ENCODE peak calls at places on chromosomes 16 and 17, in four cellular contexts. One of them, this sample, is unnamed.

GRCh38 chr16:22007159-22007508 is 777 bp upstream of the MOSMO start:
- DNase-seq in GM12878: no peak
- DNase-seq in K562: peak; percentile 23
- DNase-seq in HepG2: no peak
- DNase-seq in this sample: no peak

GRCh38 chr16:90019543-90020259 is 445 bp upstream of the DBNDD1 start:
- DNase-seq in K562: peak; percentile 96
- DNase-seq in GM12878: no peak
- DNase-seq in HepG2: peak; percentile 67
- DNase-seq in this sample: peak; percentile 70

GRCh38 chr16:87350681-87351319 is 32.8 kb downstream of the FBXO31 start:
- DNase-seq in K562: no peak
- DNase-seq in HepG2: no peak
- DNase-seq in GM12878: no peak
- DNase-seq in this sample: no peak

GRCh38 chr17:10117085-10117484 is 81.3 kb downstream of the GAS7 start:
- DNase-seq in HepG2: no peak
- DNase-seq in GM12878: no peak
- DNase-seq in K562: no peak
- DNase-seq in this sample: no peak

GRCh38 chr16:89828199-89828869 is at the start of gene SPIRE2:
- DNase-seq in GM12878: no peak
- DNase-seq in HepG2: no peak
- DNase-seq in K562: peak; percentile 90
- DNase-seq in this sample: peak; percentile 80

GRCh38 chr17:292016-292415 is 60.6 kb downstream of the RPH3AL start:
- DNase-seq in HepG2: no peak
- DNase-seq in GM12878: no peak
- DNase-seq in K562: no peak
- DNase-seq in this sample: no peak

GRCh38 chr17:9371019-9371418 is 204.6 kb downstream of the STX8 start:
- DNase-seq in HepG2: peak; percentile 83
- DNase-seq in GM12878: peak; percentile 37
- DNase-seq in K562: no peak
- DNase-seq in this sample: no peak

GRCh38 chr16:22670551-22670970 is 143.4 kb upstream of the HS3ST2 start:
- DNase-seq in K562: peak; percentile 99
- DNase-seq in HepG2: peak; percentile 50
- DNase-seq in GM12878: no peak
- DNase-seq in this sample: peak; percentile 59

GRCh38 chr17:34638526-34639260 is 59.3 kb downstream of the TMEM132E start:
- DNase-seq in GM12878: no peak
- DNase-seq in HepG2: no peak
- DNase-seq in K562: no peak
- DNase-seq in this sample: no peak

GRCh38 chr17:34639706-34640425 is 60.5 kb downstream of the TMEM132E start:
- DNase-seq in K562: no peak
- DNase-seq in GM12878: no peak
- DNase-seq in HepG2: no peak
- DNase-seq in this sample: no peak

GRCh38 chr17:34635876-34636275 is 56.5 kb downstream of the TMEM132E start:
- DNase-seq in K562: no peak
- DNase-seq in HepG2: no peak
- DNase-seq in GM12878: no peak
- DNase-seq in this sample: no peak

GRCh38 chr17:34637041-34637547 is 57.7 kb downstream of the TMEM132E start:
- DNase-seq in K562: no peak
- DNase-seq in GM12878: no peak
- DNase-seq in HepG2: no peak
- DNase-seq in this sample: no peak

DNA sequence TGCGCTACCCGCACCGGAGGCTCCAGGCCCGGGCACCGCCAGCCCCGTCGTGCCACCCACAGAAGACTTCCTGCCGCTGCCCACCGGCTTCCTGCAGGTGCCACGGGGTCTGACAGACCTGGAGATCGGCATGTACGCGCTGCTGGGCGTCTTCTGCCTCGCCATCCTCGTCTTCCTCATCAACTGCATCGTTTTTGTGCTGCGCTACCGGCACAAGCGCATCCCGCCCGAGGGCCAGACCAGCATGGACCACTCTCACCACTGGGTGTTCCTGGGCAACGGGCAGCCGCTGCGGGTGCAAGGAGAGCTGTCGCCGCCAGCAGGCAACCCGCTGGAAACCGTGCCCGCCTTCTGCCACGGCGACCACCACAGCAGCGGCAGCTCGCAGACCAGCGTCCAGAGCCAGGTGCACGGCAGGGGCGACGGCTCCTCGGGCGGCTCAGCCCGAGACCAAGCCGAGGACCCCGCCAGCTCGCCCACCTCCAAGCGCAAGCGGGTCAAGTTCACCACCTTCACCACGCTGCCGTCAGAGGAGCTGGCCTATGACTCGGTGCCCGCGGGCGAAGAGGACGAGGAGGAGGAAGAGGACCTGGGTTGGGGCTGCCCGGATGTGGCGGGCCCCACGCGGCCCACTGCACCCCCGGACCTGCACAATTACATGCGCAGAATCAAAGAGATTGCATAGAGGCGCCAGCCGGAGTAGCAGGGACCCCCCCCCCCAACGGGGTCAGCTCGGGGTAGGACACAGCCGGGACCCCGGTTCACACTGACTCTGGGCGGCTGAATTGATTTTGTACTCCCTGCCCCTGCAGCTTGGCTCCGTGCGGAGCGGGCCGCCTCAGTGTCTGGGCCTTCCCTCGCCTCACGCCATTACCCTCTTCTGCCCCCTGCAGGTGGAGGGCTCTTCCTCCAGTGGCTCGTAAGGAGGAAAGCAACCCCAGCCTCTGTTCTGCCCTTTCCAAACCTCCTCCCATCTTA is 58.5 kb downstream of the TMEM132E start:
- DNase-seq in GM12878: no peak
- DNase-seq in K562: peak; percentile 86
- DNase-seq in HepG2: peak; percentile 45
- DNase-seq in this sample: peak; percentile 89
- TF ChIP-seq ATF2 in GM12878: no peak
- TF ChIP-seq ATF2 in K562: no peak
- TF ChIP-seq ATF2 in HepG2: no peak
- TF ChIP-seq ATF2 in this sample: no peak

GRCh38 chr16:88454315-88455057 is 1.4 kb downstream of the ZFPM1 start:
- DNase-seq in K562: no peak
- DNase-seq in HepG2: no peak
- DNase-seq in GM12878: no peak
- DNase-seq in this sample: no peak

GRCh38 chr16:88453621-88454314 is 688 bp downstream of the ZFPM1 start:
- DNase-seq in GM12878: no peak
- DNase-seq in HepG2: no peak
- DNase-seq in K562: peak; percentile 61
- DNase-seq in this sample: no peak

GRCh38 chr16:88458039-88458772 is 5.1 kb downstream of the ZFPM1 start:
- DNase-seq in K562: no peak
- DNase-seq in GM12878: no peak
- DNase-seq in HepG2: no peak
- DNase-seq in this sample: no peak

GRCh38 chr16:88456356-88457292 is 3.5 kb downstream of the ZFPM1 start:
- DNase-seq in K562: no peak
- DNase-seq in HepG2: no peak
- DNase-seq in GM12878: no peak
- DNase-seq in this sample: no peak

DNA sequence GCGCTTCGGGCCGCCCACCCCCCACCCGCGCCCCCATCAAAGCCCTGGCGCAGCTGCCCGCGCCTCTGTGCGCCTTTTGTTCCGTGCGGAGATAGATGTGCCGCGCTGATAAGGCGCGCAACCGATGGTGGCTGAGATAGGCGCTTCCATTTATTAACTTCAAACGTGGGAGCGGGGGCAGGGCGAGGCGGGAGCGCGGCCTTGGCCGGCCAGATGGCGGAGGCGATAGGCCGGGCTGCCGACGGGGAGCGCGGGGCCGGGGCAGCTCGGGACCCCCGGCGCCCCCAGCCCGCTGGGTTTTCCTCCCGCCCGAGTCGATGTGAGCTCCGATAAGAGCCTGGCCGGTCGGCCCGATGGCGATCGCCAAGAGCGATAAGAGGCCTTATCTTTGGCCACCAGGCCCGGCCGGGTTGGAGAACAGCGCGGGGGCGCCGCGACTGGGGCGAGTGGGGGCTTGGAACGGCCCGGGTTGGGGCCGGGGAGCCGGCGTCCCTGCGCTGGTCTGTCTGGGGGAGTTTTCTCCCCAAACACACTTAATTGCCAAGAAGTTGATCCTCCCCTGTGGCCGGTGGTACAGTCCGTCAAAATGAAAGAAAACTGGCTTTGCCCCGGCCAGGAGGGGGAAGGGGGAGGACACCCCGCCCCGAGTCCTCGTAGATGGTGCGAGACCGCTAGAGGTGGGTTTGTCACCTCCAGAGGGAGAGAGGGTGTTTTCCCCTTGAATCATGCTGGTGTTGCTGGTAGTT is 2.7 kb downstream of the ZFPM1 start:
- DNase-seq in GM12878: peak; percentile 81
- DNase-seq in K562: peak; percentile 64
- DNase-seq in HepG2: peak; percentile 57
- DNase-seq in this sample: peak; percentile 59
- TF ChIP-seq TCF7 in GM12878: no peak
- TF ChIP-seq TCF7 in K562: peak; percentile 58
- TF ChIP-seq TCF7 in HepG2: peak; percentile 77
- TF ChIP-seq TCF7 in this sample: no peak

GRCh38 chr16:12423151-12423550 is 380.5 kb downstream of the CPPED1 start:
- DNase-seq in K562: no peak
- DNase-seq in GM12878: no peak
- DNase-seq in HepG2: no peak
- DNase-seq in this sample: no peak

GRCh38 chr16:12421688-12422087 is 382.0 kb downstream of the CPPED1 start:
- DNase-seq in K562: no peak
- DNase-seq in HepG2: no peak
- DNase-seq in GM12878: no peak
- DNase-seq in this sample: no peak

GRCh38 chr16:12419987-12420386 is 383.7 kb downstream of the CPPED1 start:
- DNase-seq in K562: no peak
- DNase-seq in HepG2: no peak
- DNase-seq in GM12878: no peak
- DNase-seq in this sample: no peak

GRCh38 chr16:12419151-12419550 is 384.5 kb downstream of the CPPED1 start:
- DNase-seq in HepG2: no peak
- DNase-seq in K562: no peak
- DNase-seq in GM12878: no peak
- DNase-seq in this sample: no peak

DNA sequence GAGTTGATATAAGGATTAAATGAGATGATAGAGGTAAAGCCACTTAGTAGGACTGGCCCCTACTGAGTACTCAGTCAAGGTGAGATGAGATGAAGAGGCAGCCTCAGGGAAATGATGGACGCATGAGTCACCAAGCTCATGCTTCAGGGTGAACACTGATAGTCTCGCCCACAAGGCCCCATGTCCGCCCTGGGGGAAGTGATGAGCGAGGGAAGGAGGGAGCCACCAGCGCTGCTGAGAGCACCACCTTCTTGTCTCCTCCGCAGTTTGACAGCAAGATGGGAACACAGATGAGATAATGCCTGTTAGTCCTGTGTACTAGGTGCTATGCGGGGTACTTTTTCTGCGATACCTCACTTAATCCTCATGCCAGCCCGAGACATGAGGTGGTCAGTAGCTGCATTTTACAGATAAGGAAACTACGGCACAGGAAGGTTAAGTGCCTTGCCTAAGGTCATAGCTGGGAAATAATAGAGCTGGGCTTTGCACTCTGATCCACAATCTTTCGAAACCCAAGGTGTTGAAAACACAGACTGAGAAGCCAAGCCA is 383.0 kb downstream of the CPPED1 start:
- DNase-seq in HepG2: no peak
- DNase-seq in GM12878: no peak
- DNase-seq in K562: peak; percentile 82
- DNase-seq in this sample: no peak
- TF ChIP-seq ESRRA in HepG2: peak; percentile 50
- TF ChIP-seq ESRRA in GM12878: no peak
- TF ChIP-seq ESRRA in K562: peak; percentile 90
- TF ChIP-seq ESRRA in this sample: no peak

DNA sequence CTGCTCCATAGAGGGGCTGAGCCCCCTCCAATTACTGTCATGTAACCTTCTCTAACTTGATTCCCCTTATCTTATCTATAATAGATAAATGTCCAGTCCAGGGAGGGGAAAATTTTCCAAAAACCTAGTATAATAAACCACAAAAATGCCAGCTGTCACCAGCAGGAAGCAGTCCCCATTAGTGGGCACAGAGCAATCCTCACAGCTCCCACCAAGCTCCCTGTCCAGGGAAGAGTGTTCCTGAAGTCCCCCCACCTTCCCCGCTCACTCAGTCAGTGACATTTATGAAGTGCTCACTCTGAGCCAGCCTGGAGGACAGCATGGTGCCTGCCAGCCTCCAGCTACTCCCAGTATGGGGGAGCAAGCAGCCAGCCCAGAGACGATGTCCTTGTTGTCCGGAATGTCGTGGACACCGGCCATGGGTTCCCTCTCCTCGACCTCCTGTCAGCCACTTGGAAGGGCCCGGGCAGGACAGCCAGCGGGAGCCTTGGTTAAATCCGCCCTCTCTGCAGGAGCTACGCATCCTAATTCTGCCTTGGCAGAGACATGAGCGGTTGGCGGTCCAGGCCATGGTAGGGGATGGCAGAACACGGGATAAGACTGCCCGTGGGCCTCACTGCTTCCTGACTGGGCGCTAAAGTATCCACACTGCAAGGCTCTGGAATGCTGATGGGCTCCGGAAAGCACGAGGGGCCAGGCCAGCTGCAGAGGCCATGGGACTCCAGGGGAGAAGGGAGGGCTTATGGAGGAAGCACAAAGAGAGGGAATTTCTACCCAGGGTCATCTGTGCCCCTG is 102.0 kb upstream of the CDH5 start:
- DNase-seq in HepG2: no peak
- DNase-seq in K562: no peak
- DNase-seq in GM12878: no peak
- DNase-seq in this sample: no peak
- TF ChIP-seq ATF2 in HepG2: no peak
- TF ChIP-seq ATF2 in K562: no peak
- TF ChIP-seq ATF2 in GM12878: no peak
- TF ChIP-seq ATF2 in this sample: no peak

DNA sequence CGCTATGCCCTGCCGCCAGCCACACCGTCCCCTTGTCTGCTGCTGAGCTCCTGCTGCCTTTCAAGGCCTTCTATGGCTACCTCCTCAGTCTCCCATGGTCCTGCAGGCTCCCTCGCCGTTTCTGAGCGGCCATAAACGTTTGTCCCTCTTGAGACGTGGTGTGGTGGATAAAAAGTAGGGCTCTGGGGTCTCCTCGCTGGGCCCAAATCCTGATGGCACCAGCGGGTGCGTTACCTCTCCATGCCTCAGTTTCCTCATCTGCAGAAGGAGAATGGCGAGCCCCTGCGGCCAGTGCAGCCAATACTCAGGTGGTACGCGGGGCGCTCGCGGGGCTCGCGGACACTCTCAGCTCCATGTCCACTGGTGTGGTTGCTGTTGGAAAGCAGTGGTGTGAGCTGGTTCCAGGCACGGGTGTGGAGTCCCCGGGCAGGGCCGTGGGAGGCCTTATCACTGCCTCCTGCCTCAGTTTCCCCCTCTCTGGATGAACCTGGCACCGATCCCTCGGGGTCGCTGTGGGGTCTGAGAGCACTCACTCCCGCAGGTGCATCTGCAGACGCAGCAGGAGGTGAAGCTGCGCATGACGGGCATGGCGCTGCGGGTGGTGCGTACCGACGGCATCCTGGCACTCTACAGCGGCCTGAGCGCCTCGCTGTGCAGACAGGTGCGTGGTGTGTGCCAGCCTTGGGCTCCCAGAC is 2.5 kb downstream of the SLC25A10 start:
- DNase-seq in GM12878: no peak
- DNase-seq in K562: no peak
- DNase-seq in HepG2: no peak
- DNase-seq in this sample: no peak
- TF ChIP-seq TCF7 in GM12878: no peak
- TF ChIP-seq TCF7 in K562: no peak
- TF ChIP-seq TCF7 in HepG2: no peak
- TF ChIP-seq TCF7 in this sample: no peak